ENCODE peak calls at places on chromosome 15, in nine cellular contexts. Q, K, H, L, X, Y, W, D and U are unnamed samples. For H3K4me1, the result is how much of the 10 kb centered on the place peaks cover.

GRCh38 chr15:57751177-57751800 is 44.8 kb downstream of the POLR2M start:
- DNase-seq in Q (peak), K (peak), H (no peak), L (no peak), X (no peak), Y (no peak), W (no peak), D (peak), U (peak)

GRCh38 chr15:43977072-43977884 is 150.5 kb downstream of the WDR76 start:
- DNase-seq in Q (no peak), K (no peak), H (no peak), L (no peak), X (no peak), Y (no peak), W (no peak), D (peak), U (no peak)

GRCh38 chr15:70248116-70249025 is 150.7 kb upstream of the TLE3 start:
- DNase-seq in Q (no peak), K (peak), H (no peak), L (no peak), X (no peak), Y (peak), W (no peak), D (no peak), U (no peak)

GRCh38 chr15:83205725-83206324 is 1.8 kb downstream of the HDGFL3 start:
- DNase-seq in Q (peak), K (no peak), H (no peak), L (no peak), X (no peak), Y (no peak), W (no peak), D (peak), U (peak)

GRCh38 chr15:30063829-30064559 is 18.8 kb upstream of the GOLGA8J start:
- DNase-seq in Q (no peak), K (no peak), H (no peak), L (no peak), X (no peak), Y (no peak), W (no peak), D (no peak), U (no peak)

GRCh38 chr15:70863450-70864218 is 9.7 kb upstream of the LARP6 start:
- DNase-seq in Q (peak), K (no peak), H (no peak), L (no peak), X (no peak), Y (no peak), W (no peak), D (no peak), U (peak)

GRCh38 chr15:40932146-40932545 is 3.0 kb downstream of the DLL4 start:
- DNase-seq in Q (no peak), K (no peak), H (peak), L (no peak), X (no peak), Y (no peak), W (no peak), D (peak), U (no peak)

GRCh38 chr15:63218114-63218808 is 28.9 kb downstream of the RAB8B start:
- DNase-seq in Q (peak), K (no peak), H (no peak), L (no peak), X (no peak), Y (no peak), W (no peak), D (no peak), U (peak)

GRCh38 chr15:73021139-73021621 is 31.1 kb upstream of the NEO1 start:
- DNase-seq in Q (no peak), K (peak), H (no peak), L (no peak), X (no peak), Y (peak), W (no peak), D (no peak), U (no peak)

GRCh38 chr15:79942656-79943481 is 28.1 kb downstream of the BCL2A1 start:
- DNase-seq in Q (peak), K (no peak), H (no peak), L (no peak), X (no peak), Y (no peak), W (no peak), D (no peak), U (peak)

GRCh38 chr15:38362355-38362754 is 91.6 kb upstream of the FAM98B start:
- DNase-seq in Q (no peak), K (no peak), H (no peak), L (no peak), X (no peak), Y (no peak), W (no peak), D (no peak), U (no peak)

GRCh38 chr15:91186892-91187644 is 87.0 kb downstream of the SV2B start:
- DNase-seq in Q (peak), K (peak), H (no peak), L (no peak), X (no peak), Y (no peak), W (no peak), D (no peak), U (peak)

GRCh38 chr15:78917888-78918287 is 27.0 kb downstream of the CTSH start:
- DNase-seq in Q (no peak), K (no peak), H (no peak), L (no peak), X (no peak), Y (no peak), W (no peak), D (no peak), U (no peak)

GRCh38 chr15:73784299-73784698 is 31.1 kb upstream of the INSYN1 start:
- DNase-seq in Q (no peak), K (no peak), H (no peak), L (no peak), X (no peak), Y (no peak), W (no peak), D (no peak), U (no peak)

GRCh38 chr15:85316244-85316934 is 64.0 kb upstream of the AKAP13 start:
- DNase-seq in Q (peak), K (peak), H (no peak), L (no peak), X (no peak), Y (no peak), W (no peak), D (no peak), U (peak)

GRCh38 chr15:60121845-60122244 is 117.7 kb downstream of the FOXB1 start:
- DNase-seq in Q (no peak), K (no peak), H (no peak), L (no peak), X (no peak), Y (no peak), W (no peak), D (no peak), U (no peak)

GRCh38 chr15:77810180-77810579 is 177.5 kb upstream of the LINGO1 start:
- DNase-seq in Q (no peak), K (peak), H (no peak), L (no peak), X (no peak), Y (no peak), W (no peak), D (no peak), U (no peak)

GRCh38 chr15:42056934-42057743 is 36.3 kb upstream of the PLA2G4E start:
- DNase-seq in Q (peak), K (peak), H (peak), L (no peak), X (peak), Y (peak), W (peak), D (peak), U (peak)

GRCh38 chr15:48559270-48559669 is 86.2 kb downstream of the FBN1 start:
- DNase-seq in Q (peak), K (peak), H (no peak), L (no peak), X (no peak), Y (no peak), W (peak), D (no peak), U (peak)

GRCh38 chr15:43256341-43256740 is 10.4 kb downstream of the TGM5 start:
- DNase-seq in Q (no peak), K (no peak), H (no peak), L (no peak), X (no peak), Y (no peak), W (no peak), D (no peak), U (no peak)

GRCh38 chr15:53323197-53323596 is 436.3 kb downstream of the WDR72 start:
- DNase-seq in Q (no peak), K (no peak), H (no peak), L (no peak), X (no peak), Y (no peak), W (no peak), D (no peak), U (no peak)

GRCh38 chr15:35290301-35290721 is 205.2 kb upstream of the NANOGP8 start:
- DNase-seq in Q (no peak), K (no peak), H (no peak), L (no peak), X (no peak), Y (no peak), W (no peak), D (no peak), U (no peak)

GRCh38 chr15:98914626-98915025 is 93.0 kb downstream of the PGPEP1L start:
- DNase-seq in Q (peak), K (no peak), H (no peak), L (no peak), X (no peak), Y (no peak), W (no peak), D (no peak), U (peak)

GRCh38 chr15:62428851-62429250 is 263.8 kb upstream of the C2CD4B start:
- DNase-seq in Q (no peak), K (no peak), H (no peak), L (no peak), X (no peak), Y (no peak), W (no peak), D (no peak), U (no peak)

GRCh38 chr15:68700395-68701123 is 120.1 kb downstream of the ANP32A start:
- DNase-seq in Q (peak), K (peak), H (no peak), L (no peak), X (no peak), Y (peak), W (peak), D (no peak), U (peak)
- H3K4me1 ChIP-seq in Q (under half), K (under half), H (under half), L (under half), X (under half), Y (under half), W (half or more), D (under half), U (under half)

GRCh38 chr15:25890532-25890931 is 27.4 kb upstream of the ATP10A start:
- DNase-seq in Q (no peak), K (no peak), H (no peak), L (no peak), X (no peak), Y (no peak), W (no peak), D (no peak), U (no peak)
- TF ChIP-seq CTCF in Q (no peak), K (no peak), H (no peak), L (no peak), X (no peak), Y (no peak), W (no peak), D (no peak), U (no peak)

DNA sequence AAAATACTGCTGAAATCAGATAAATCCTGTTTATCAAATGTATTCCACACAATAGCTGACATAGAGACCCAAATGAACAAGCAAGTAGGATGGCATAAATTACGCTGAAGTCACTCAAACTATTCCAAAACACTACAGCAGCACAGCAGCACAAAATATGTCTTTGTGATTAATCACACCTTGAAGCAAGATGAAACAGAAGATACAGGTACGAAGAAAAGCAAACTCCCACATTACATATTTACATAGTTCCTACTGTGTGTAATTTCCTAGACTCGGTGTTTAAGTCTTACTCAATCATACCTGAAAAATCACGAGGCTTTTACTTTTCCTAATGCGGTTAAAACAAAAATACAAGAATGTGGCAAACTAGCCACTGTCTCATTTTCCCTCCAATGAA is 38.3 kb downstream of the CHSY1 start:
- DNase-seq in Q (no peak), K (no peak), H (no peak), L (no peak), X (no peak), Y (no peak), W (no peak), D (no peak), U (no peak)
- H3K4me1 ChIP-seq in Q (under half), K (under half), H (under half), L (under half), X (under half), Y (under half), W (under half), D (under half), U (under half)

GRCh38 chr15:88400069-88400468 is 67.1 kb downstream of the MRPL46 start:
- DNase-seq in Q (no peak), K (no peak), H (no peak), L (no peak), X (no peak), Y (no peak), W (no peak), D (no peak), U (no peak)
- TF ChIP-seq CTCF in Q (no peak), K (no peak), H (no peak), L (no peak), X (no peak), Y (no peak), W (no peak), D (no peak), U (no peak)

DNA sequence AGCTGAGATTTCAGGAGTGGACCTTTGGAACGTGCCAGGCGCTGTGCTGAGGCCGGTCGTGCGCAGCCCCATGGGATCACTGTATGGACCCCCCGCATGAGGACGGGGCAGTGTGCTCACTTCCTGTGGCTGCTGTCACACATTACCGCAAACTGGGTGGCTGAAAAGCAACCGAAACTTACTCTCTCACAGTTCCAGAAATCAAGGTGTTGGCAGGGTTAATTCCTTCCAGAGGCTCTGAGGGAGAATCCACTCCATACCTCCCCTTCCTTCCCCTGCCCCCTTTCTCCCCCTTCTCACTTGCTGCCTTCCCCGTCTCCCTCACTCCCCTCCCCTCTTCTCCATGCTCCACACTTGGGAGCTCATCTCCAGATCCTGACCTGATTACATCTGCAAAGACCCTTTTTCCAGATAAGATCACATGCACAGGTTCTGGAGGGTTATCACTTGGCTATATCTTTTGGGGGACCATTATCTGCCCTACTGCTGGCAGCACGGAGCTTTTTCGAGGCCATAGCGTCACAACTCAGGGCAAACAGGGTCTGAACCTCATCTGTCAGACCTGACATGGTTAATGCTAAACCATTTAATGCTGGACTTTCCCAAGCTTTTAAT is 41.2 kb downstream of the KLF13 start:
- DNase-seq in Q (no peak), K (no peak), H (peak), L (no peak), X (no peak), Y (no peak), W (no peak), D (peak), U (no peak)
- H3K4me1 ChIP-seq in Q (under half), K (under half), H (half or more), L (half or more), X (under half), Y (under half), W (half or more), D (half or more), U (under half)

DNA sequence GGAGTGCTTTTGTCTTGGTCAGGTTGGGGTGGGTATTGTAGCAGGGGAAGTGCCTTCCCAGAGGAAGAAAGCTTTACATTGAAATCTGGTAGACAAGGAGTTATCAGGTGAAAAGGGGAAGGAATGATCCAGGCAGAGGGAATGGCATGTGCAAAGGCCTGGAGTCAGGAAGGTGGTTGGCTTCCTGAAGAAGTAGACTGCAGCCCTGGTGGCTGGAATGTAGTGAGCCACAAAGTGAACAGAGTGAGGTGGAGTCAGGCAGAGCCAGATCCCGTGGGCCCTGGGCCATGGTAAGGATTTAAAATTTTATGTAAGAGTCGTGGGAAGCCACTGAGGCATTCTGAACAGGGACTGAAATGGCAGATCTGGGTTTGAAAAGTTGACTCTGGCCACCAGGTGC is 58.3 kb downstream of the RAB11A start:
- DNase-seq in Q (no peak), K (no peak), H (no peak), L (no peak), X (no peak), Y (peak), W (no peak), D (no peak), U (no peak)
- TF ChIP-seq CTCF in Q (peak), K (peak), H (no peak), L (no peak), X (no peak), Y (peak), W (no peak), D (no peak), U (no peak)